ENCODE peak calls at places on chromosomes 12 and 14, in seven cellular contexts. O, T, M, L, F, Y and Q are unnamed samples.

GRCh38 chr14:94115068-94115591 is 4.6 kb downstream of the IFI27 start:
- DNase-seq in M (no peak), Y (no peak), T (no peak), F (no peak), L (no peak), O (no peak), Q (no peak)

GRCh38 chr12:65470261-65470660 is 191.8 kb downstream of the MSRB3 start:
- DNase-seq in Y (no peak), T (no peak), L (no peak), M (no peak), O (no peak), F (no peak), Q (peak)

GRCh38 chr12:116529048-116529447 is 30.1 kb upstream of the MAP1LC3B2 start:
- DNase-seq in Y (no peak), T (no peak), O (no peak), L (peak), M (peak), F (no peak), Q (no peak)

GRCh38 chr14:95322646-95323045 is 2.9 kb upstream of the CLMN start:
- DNase-seq in M (no peak), O (no peak), L (no peak), Y (no peak), F (no peak), T (no peak), Q (no peak)

GRCh38 chr14:96830946-96831345 is 33.8 kb downstream of the VRK1 start:
- DNase-seq in F (no peak), Y (no peak), T (no peak), O (no peak), L (no peak), M (no peak), Q (no peak)

GRCh38 chr12:40645361-40645760 is 46.9 kb upstream of the CNTN1 start:
- DNase-seq in M (no peak), O (no peak), L (no peak), F (no peak), Y (no peak), T (no peak), Q (no peak)

GRCh38 chr12:117809509-117809908 is 159.3 kb downstream of the KSR2 start:
- DNase-seq in T (no peak), O (no peak), Y (no peak), L (no peak), F (no peak), M (no peak), Q (no peak)

GRCh38 chr12:130770413-130771028 is 54.4 kb upstream of the RIMBP2 start:
- DNase-seq in F (no peak), M (no peak), L (no peak), O (no peak), T (no peak), Y (no peak), Q (no peak)

GRCh38 chr14:96630281-96630680 is 128.1 kb downstream of the PAPOLA start:
- DNase-seq in Y (no peak), T (no peak), F (no peak), O (no peak), L (no peak), M (no peak), Q (no peak)

GRCh38 chr12:77833329-77833728 is 2.6 kb downstream of the NAV3 start:
- DNase-seq in O (no peak), Y (no peak), M (no peak), F (no peak), T (no peak), L (no peak), Q (no peak)

GRCh38 chr12:120404271-120404670 is 33.6 kb upstream of the COX6A1 start:
- DNase-seq in Y (no peak), F (no peak), T (no peak), L (no peak), O (no peak), M (no peak), Q (no peak)

GRCh38 chr12:24045816-24046257 is 96.4 kb upstream of the SOX5 start:
- DNase-seq in T (no peak), M (peak), Y (no peak), L (peak), O (no peak), F (no peak), Q (peak)

GRCh38 chr12:102567031-102567985 is 86.9 kb upstream of the IGF1 start:
- DNase-seq in L (peak), O (no peak), Y (no peak), M (peak), F (no peak), T (no peak), Q (peak)

GRCh38 chr12:60106207-60106606 is 510.4 kb downstream of the SLC16A7 start:
- DNase-seq in Y (no peak), O (no peak), M (no peak), T (no peak), L (peak), F (no peak), Q (no peak)

GRCh38 chr12:89884365-89884915 is 175.8 kb upstream of the ATP2B1 start:
- DNase-seq in L (peak), Y (no peak), M (no peak), T (no peak), F (no peak), O (no peak), Q (no peak)

GRCh38 chr12:105928436-105928835 is 210.3 kb downstream of the NUAK1 start:
- DNase-seq in T (no peak), Y (no peak), M (no peak), F (no peak), O (no peak), L (no peak), Q (no peak)

GRCh38 chr14:34220921-34221320 is 241.1 kb downstream of the SPTSSA start:
- DNase-seq in F (peak), L (no peak), M (no peak), O (no peak), Y (no peak), T (no peak), Q (no peak)

GRCh38 chr12:110574044-110574443 is 9.1 kb downstream of the PPTC7 start:
- DNase-seq in O (no peak), F (no peak), T (no peak), L (no peak), M (no peak), Y (no peak), Q (no peak)

GRCh38 chr12:120737557-120738251 is 12.1 kb downstream of the ACADS start:
- DNase-seq in L (no peak), O (no peak), F (no peak), Y (no peak), M (no peak), T (peak), Q (no peak)

GRCh38 chr14:53109028-53109687 is 44.0 kb downstream of the DDHD1 start:
- DNase-seq in F (peak), L (no peak), O (peak), Y (peak), M (no peak), T (no peak), Q (no peak)

GRCh38 chr12:65430571-65431306 is 152.3 kb downstream of the MSRB3 start:
- DNase-seq in F (no peak), O (no peak), Y (no peak), T (no peak), M (peak), L (peak), Q (no peak)

GRCh38 chr14:94366146-94366887 is 22.1 kb downstream of the SERPINA1 start:
- DNase-seq in Y (no peak), T (no peak), M (no peak), O (no peak), F (no peak), L (no peak), Q (no peak)

GRCh38 chr12:612293-612692 is 51.0 kb downstream of the NINJ2 start:
- DNase-seq in O (no peak), T (no peak), M (no peak), L (no peak), F (no peak), Y (no peak), Q (no peak)

GRCh38 chr12:30719060-30719459 is 23.4 kb upstream of the IPO8 start:
- DNase-seq in O (no peak), T (no peak), Y (no peak), L (peak), F (no peak), M (peak), Q (peak)

GRCh38 chr14:61456720-61457119 is 135.3 kb downstream of the PRKCH start:
- DNase-seq in F (peak), O (peak), M (peak), L (peak), T (peak), Y (peak), Q (peak)

GRCh38 chr12:24488091-24488596 is 460.8 kb downstream of the BCAT1 start:
- DNase-seq in M (no peak), O (no peak), L (peak), F (no peak), T (no peak), Y (no peak), Q (no peak)

GRCh38 chr12:65838330-65838976 is 14.2 kb downstream of the HMGA2 start:
- DNase-seq in F (no peak), Y (no peak), T (no peak), M (no peak), L (no peak), O (no peak), Q (no peak)

GRCh38 chr14:94882401-94882800 is 112.5 kb upstream of the GSC start:
- DNase-seq in Y (no peak), F (no peak), L (no peak), O (no peak), T (no peak), M (no peak), Q (no peak)

GRCh38 chr12:50246873-50247612 is 36.3 kb downstream of the LIMA1 start:
- DNase-seq in Y (no peak), M (peak), F (peak), T (no peak), O (no peak), L (peak), Q (peak)

GRCh38 chr14:94471045-94471444 is 5.0 kb downstream of the SERPINA9 start:
- DNase-seq in M (no peak), T (no peak), Y (no peak), L (no peak), O (no peak), F (no peak), Q (no peak)

DNA sequence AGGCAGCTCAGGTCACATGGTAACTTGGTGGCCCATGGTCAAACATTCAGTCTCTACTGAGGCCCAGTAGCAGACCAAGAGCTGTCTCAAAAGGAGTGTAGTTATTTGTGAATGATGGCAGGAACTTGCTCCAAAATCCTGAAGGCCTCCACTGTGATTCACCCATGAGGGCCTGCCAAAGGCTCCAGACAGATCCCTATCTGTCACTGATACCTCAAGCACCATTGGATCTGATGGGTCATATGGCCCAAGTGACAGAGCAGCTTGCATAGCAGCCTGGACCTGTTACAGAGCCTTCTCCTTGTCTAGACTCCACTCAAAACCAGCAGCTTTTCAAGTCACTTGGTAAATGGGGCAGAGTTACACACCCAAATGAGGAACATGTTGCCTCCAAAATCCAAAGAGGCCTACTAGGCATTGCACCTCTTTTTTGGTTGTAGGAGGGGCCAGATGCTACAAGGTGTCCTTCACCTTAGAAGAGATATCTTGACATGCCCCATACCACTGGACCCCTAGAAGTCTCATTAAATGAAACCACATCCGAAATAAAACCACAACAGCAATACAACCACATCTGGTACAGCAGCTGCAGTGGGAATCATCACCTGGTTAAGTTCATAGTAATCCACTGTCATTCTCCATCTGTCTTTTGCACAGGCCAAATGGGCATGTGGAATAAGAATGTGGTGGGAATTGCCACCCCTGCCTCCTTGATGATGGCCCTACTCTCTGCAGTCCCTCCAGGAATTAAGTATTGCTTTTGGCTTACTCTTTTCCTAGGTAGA is 150.3 kb upstream of the MAX start:
- DNase-seq in T (no peak), Y (no peak), M (no peak), L (no peak), F (no peak), O (no peak), Q (no peak)
- TF ChIP-seq CTCF in T (no peak), Y (no peak), M (no peak), L (no peak), F (no peak), O (no peak), Q (no peak)

GRCh38 chr12:54232790-54233189 is 44.0 kb upstream of the SMUG1 start:
- DNase-seq in Y (no peak), O (no peak), F (no peak), L (peak), M (peak), T (no peak), Q (no peak)
- TF ChIP-seq CTCF in Y (no peak), O (no peak), F (no peak), L (peak), M (peak), T (peak), Q (peak)

DNA sequence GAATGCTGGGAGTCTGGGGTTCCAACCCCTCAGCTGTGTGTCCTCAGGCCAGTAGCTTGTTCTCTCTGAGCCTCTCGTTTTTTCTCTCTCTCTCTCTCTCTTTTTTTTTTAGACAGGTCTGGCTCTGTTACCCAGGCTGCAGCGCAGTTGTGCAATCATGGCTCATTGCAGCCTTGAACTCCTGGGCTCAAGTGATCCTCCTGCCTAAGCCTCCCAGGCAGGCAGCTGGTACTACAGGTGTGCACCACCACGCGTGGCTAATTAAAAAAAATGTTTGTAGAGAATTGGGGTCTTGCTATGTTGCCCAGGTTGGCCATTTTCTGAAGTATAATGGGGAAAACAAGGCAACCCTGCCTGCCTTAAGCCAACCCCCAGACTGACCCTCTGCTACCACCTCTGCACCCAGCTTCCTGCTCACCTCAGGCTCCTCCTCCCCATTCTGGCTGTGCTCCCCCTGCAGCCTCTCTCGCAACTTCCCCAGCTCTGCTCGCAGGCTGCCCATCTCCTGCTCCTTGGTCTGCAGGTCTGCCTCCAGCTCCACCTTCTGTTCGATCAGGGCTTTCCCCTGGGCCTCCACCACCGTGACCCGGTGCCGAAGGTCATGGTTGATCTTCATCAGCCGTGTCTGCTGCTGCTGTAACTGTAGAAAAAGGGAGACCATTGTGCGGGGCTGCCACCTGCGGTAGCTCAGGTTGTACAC is 35.2 kb downstream of the RILPL1 start:
- DNase-seq in F (no peak), T (no peak), Y (no peak), M (no peak), L (no peak), O (no peak), Q (no peak)
- TF ChIP-seq CTCF in F (no peak), T (no peak), Y (no peak), M (no peak), L (no peak), O (no peak), Q (no peak)

DNA sequence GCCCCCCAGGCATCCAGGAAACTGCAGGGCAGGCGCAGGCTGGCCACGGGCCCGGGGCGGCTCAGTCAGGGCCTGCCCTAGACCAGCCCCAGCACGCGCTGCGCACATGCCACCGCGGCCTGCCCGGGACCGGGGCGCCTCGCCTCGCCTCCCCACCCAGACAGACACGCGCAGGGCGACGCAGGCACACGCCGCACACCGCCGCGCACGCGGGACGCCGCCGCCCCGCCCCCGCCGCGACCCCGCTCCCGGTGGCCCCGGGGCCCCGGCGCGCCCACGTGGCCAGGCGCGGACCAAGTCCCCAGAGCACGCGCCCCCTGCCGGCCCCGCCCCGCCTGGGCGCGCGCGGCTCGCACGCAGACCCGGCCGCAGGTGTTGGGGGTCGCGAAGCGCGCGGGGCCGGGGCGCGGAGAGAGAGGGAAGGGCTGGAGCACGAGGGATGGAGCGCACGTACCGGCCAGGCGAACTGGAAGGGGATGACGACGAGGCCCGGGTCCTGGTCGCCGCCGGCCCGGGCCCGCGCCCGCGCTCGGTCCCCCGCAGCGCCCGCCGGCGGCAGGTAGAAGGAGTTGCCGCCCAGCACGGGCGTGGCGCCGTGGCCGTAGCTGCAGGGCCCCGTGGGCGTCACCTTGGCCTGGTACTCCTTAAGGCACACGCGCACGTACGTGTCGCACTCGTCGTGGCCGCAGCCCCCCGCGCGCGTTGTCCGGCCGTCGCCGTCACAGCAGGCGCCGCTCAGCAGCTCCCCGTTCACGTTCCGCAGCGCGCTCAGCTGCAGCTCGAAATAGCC is 1.1 kb downstream of the JAG2 start:
- DNase-seq in M (no peak), F (no peak), T (peak), Y (no peak), O (no peak), L (no peak), Q (no peak)
- TF ChIP-seq CTCF in M (no peak), F (no peak), T (no peak), Y (no peak), O (no peak), L (no peak), Q (no peak)

DNA sequence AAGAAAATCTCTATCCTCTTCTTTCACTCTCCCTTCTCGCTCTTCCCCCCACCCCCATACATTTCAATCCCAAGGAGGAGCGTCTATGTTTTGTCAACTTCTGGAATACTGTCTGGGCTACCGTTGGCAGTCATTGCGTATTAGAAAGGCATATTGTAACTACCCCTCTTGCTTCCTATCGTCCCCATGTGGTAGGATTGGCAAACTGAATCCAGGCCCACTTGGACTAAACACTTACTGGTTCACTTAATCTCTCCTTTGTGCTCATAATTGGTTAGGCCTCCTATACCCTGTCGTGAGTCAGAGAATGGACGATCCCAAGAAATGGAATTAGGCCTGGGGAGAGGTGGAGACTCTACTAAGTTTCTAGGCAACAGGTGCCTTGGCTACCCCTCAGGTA is 68.8 kb upstream of the SLC8A3 start:
- DNase-seq in O (no peak), T (no peak), L (no peak), M (no peak), F (peak), Y (no peak), Q (no peak)
- TF ChIP-seq CTCF in O (no peak), T (peak), L (no peak), M (peak), F (peak), Y (no peak), Q (no peak)

GRCh38 chr12:68279227-68280054 is 26.0 kb upstream of the IL22 start:
- DNase-seq in L (peak), Y (no peak), O (no peak), M (peak), F (no peak), T (no peak), Q (no peak)
- TF ChIP-seq CTCF in L (no peak), Y (no peak), O (no peak), M (no peak), F (no peak), T (no peak), Q (no peak)